ENCODE peak calls at places on chromosomes 12 and 14, in ten cellular contexts. O, Y, A, U, S, B, K, L, C and R are unnamed samples.

GRCh38 chr12:11779286-11779685 is 129.8 kb downstream of the ETV6 start:
- DNase-seq in O (peak), Y (no peak), A (no peak), U (no peak), S (no peak), B (no peak), K (peak), L (no peak), C (no peak), R (no peak)

GRCh38 chr14:95896628-95897027 is 20.0 kb downstream of the TUNAR start:
- DNase-seq in O (no peak), Y (no peak), A (no peak), U (no peak), S (no peak), B (no peak), K (no peak), L (no peak), C (no peak), R (no peak)

GRCh38 chr14:45144658-45145057 is 8.9 kb downstream of the FANCM start:
- DNase-seq in O (no peak), Y (no peak), A (no peak), U (no peak), S (no peak), B (no peak), K (no peak), L (no peak), C (no peak), R (no peak)

GRCh38 chr12:49198431-49199155 is 9.7 kb upstream of the TUBA1A start:
- DNase-seq in O (peak), Y (no peak), A (peak), U (peak), S (no peak), B (no peak), K (peak), L (no peak), C (peak), R (no peak)

GRCh38 chr14:52950898-52951729 is at the start of gene FERMT2:
- DNase-seq in O (peak), Y (peak), A (peak), U (peak), S (no peak), B (peak), K (peak), L (peak), C (peak), R (no peak)

GRCh38 chr14:90624228-90624627 is 192.0 kb downstream of the TTC7B start:
- DNase-seq in O (peak), Y (no peak), A (peak), U (peak), S (no peak), B (no peak), K (peak), L (no peak), C (no peak), R (no peak)

GRCh38 chr14:26415618-26416123 is 182.2 kb downstream of the NOVA1 start:
- DNase-seq in O (no peak), Y (no peak), A (peak), U (no peak), S (no peak), B (no peak), K (no peak), L (no peak), C (peak), R (no peak)

GRCh38 chr14:20262642-20263128 is 23.6 kb downstream of the OR11H4 start:
- DNase-seq in O (peak), Y (no peak), A (no peak), U (peak), S (no peak), B (no peak), K (peak), L (no peak), C (no peak), R (peak)

GRCh38 chr12:7512528-7512927 is 9.0 kb upstream of the CD163 start:
- DNase-seq in O (peak), Y (no peak), A (peak), U (peak), S (no peak), B (no peak), K (peak), L (peak), C (no peak), R (no peak)

GRCh38 chr12:92324849-92325500 is 179.3 kb upstream of the BTG1 start:
- DNase-seq in O (no peak), Y (no peak), A (no peak), U (no peak), S (no peak), B (no peak), K (no peak), L (no peak), C (no peak), R (no peak)

GRCh38 chr14:97580923-97581495 is 783.8 kb downstream of the VRK1 start:
- DNase-seq in O (no peak), Y (no peak), A (no peak), U (no peak), S (no peak), B (no peak), K (no peak), L (no peak), C (no peak), R (peak)

GRCh38 chr12:93634416-93634815 is 42.8 kb upstream of the CRADD start:
- DNase-seq in O (no peak), Y (no peak), A (no peak), U (peak), S (no peak), B (no peak), K (peak), L (no peak), C (no peak), R (no peak)

GRCh38 chr12:12954878-12955625 is 3.1 kb upstream of the GPRC5D start:
- DNase-seq in O (no peak), Y (no peak), A (no peak), U (no peak), S (no peak), B (no peak), K (no peak), L (no peak), C (no peak), R (no peak)

GRCh38 chr12:49791700-49792099 is 36.5 kb downstream of the NCKAP5L start:
- DNase-seq in O (no peak), Y (no peak), A (no peak), U (no peak), S (no peak), B (peak), K (no peak), L (no peak), C (no peak), R (no peak)